ENCODE peak calls at places on chromosomes 3 and 15, in seven cellular contexts. B is stimulated activated CD8-positive, alpha-beta memory T cell treated with anti-CD3 and anti-CD28 coated beads, Interleukin-7, amount 100 ng/mL, for 1 hour; Q is activated naive CD8-positive, alpha-beta T cell treated with anti-CD3 and anti-CD28 coated beads for 36 hours; X is astrocyte of the spinal cord; D is non-pigmented ciliary epithelial cell; P is left ventricle myocardium inferior; G is HT1080. T is an unnamed sample.

GRCh38 chr3:54841461-54841860 is 86.4 kb downstream of the LRTM1 start:
- DNase-seq in B (no peak), Q (no peak), X (no peak), D (no peak), P (no peak), G (no peak), T (no peak)

GRCh38 chr15:89768071-89768500 is 8.0 kb upstream of the MESP2 start:
- DNase-seq in B (no peak), Q (no peak), X (no peak), D (no peak), P (no peak), G (no peak), T (no peak)

GRCh38 chr3:29751647-29752263 is 470.9 kb downstream of the RBMS3 start:
- DNase-seq in B (no peak), Q (no peak), X (no peak), D (no peak), P (no peak), G (no peak), T (no peak)

GRCh38 chr15:50113187-50113505 is 5.9 kb downstream of the ATP8B4 start:
- DNase-seq in B (no peak), Q (no peak), X (no peak), D (no peak), P (no peak), G (no peak), T (no peak)

GRCh38 chr3:156776871-156777270 is 49.3 kb upstream of the LEKR1 start:
- DNase-seq in B (no peak), Q (no peak), X (no peak), D (no peak), P (no peak), G (no peak), T (no peak)

GRCh38 chr3:86785381-86785780 is 205.6 kb downstream of the VGLL3 start:
- DNase-seq in B (no peak), Q (no peak), X (peak), D (no peak), P (no peak), G (no peak), T (no peak)

GRCh38 chr15:43769584-43770228 is 7.1 kb downstream of the ELL3 start:
- DNase-seq in B (no peak), Q (peak), X (peak), D (no peak), P (peak), G (peak), T (no peak)

GRCh38 chr15:48559270-48559669 is 86.2 kb downstream of the FBN1 start:
- DNase-seq in B (no peak), Q (no peak), X (peak), D (peak), P (peak), G (peak), T (peak)

GRCh38 chr3:23594066-23594465 is 211.7 kb upstream of the UBE2E1 start:
- DNase-seq in B (no peak), Q (no peak), X (no peak), D (no peak), P (no peak), G (no peak), T (no peak)

GRCh38 chr3:48142316-48142870 is 45.8 kb downstream of the CDC25A start:
- DNase-seq in B (no peak), Q (no peak), X (no peak), D (no peak), P (no peak), G (no peak), T (no peak)

GRCh38 chr15:93158104-93158503 is 69.1 kb upstream of the RGMA start:
- DNase-seq in B (no peak), Q (no peak), X (no peak), D (no peak), P (no peak), G (no peak), T (no peak)

GRCh38 chr3:184198509-184198908 is 12.5 kb downstream of the ABCF3 start:
- DNase-seq in B (no peak), Q (no peak), X (no peak), D (no peak), P (no peak), G (no peak), T (no peak)

GRCh38 chr15:49860101-49860500 is 239.3 kb downstream of the DTWD1 start:
- DNase-seq in B (no peak), Q (no peak), X (peak), D (no peak), P (no peak), G (no peak), T (peak)

GRCh38 chr3:89395996-89396395 is 288.6 kb downstream of the EPHA3 start:
- DNase-seq in B (no peak), Q (no peak), X (no peak), D (no peak), P (no peak), G (no peak), T (no peak)

GRCh38 chr3:24138876-24139256 is 193.8 kb downstream of the NR1D2 start:
- DNase-seq in B (no peak), Q (no peak), X (no peak), D (no peak), P (no peak), G (no peak), T (no peak)

GRCh38 chr15:63405159-63405558 is 23.5 kb upstream of the CA12 start:
- DNase-seq in B (no peak), Q (no peak), X (no peak), D (no peak), P (no peak), G (no peak), T (no peak)

GRCh38 chr3:176574736-176575135 is 622.5 kb downstream of the TBL1XR1 start:
- DNase-seq in B (no peak), Q (no peak), X (no peak), D (no peak), P (no peak), G (peak), T (no peak)

GRCh38 chr3:33426068-33426467 is 14.1 kb downstream of the UBP1 start:
- DNase-seq in B (no peak), Q (no peak), X (peak), D (no peak), P (no peak), G (no peak), T (no peak)

GRCh38 chr15:53160092-53160704 is 370.1 kb upstream of the ONECUT1 start:
- DNase-seq in B (no peak), Q (no peak), X (no peak), D (no peak), P (no peak), G (no peak), T (no peak)

GRCh38 chr15:99073008-99073714 is 31.7 kb upstream of the SYNM start:
- DNase-seq in B (no peak), Q (no peak), X (no peak), D (no peak), P (no peak), G (no peak), T (no peak)

GRCh38 chr15:50828610-50829206 is 63.2 kb upstream of the SPPL2A start:
- DNase-seq in B (no peak), Q (no peak), X (peak), D (peak), P (no peak), G (peak), T (peak)

GRCh38 chr3:134864644-134865043 is 69.6 kb downstream of the EPHB1 start:
- DNase-seq in B (no peak), Q (no peak), X (no peak), D (no peak), P (peak), G (peak), T (peak)

T was measured in uterus.